ENCODE peak calls at places on chromosomes 16 and 17, in eight cellular contexts. L, S, U, N, V, X, I and O are unnamed samples.

GRCh38 chr16:4392382-4393242 is 21.0 kb downstream of the VASN start:
- DNase-seq in I (no peak), S (peak), U (no peak), N (no peak), X (no peak), L (no peak), V (peak), O (peak)

GRCh38 chr16:79210629-79211028 is 389.9 kb downstream of the MAF start:
- DNase-seq in V (no peak), X (no peak), L (no peak), S (no peak), U (no peak), N (no peak), I (no peak), O (no peak)

GRCh38 chr17:17252149-17252810 is 15.3 kb upstream of the FLCN start:
- DNase-seq in L (no peak), V (no peak), I (no peak), N (no peak), U (no peak), S (no peak), X (no peak), O (no peak)

GRCh38 chr17:50100921-50101345 is 5.8 kb downstream of the PDK2 start:
- DNase-seq in I (no peak), N (no peak), X (no peak), U (no peak), L (no peak), V (no peak), S (no peak), O (peak)

GRCh38 chr17:4332296-4332970 is 34.0 kb downstream of the UBE2G1 start:
- DNase-seq in S (no peak), U (no peak), X (no peak), I (no peak), N (peak), V (peak), L (no peak), O (no peak)

GRCh38 chr16:8949536-8950418 is 13.9 kb downstream of the USP7 start:
- DNase-seq in I (no peak), L (no peak), X (no peak), U (no peak), N (no peak), S (no peak), V (no peak), O (no peak)

GRCh38 chr17:82086941-82087906 is 10.8 kb downstream of the FASN start:
- DNase-seq in V (no peak), I (no peak), X (no peak), L (no peak), S (no peak), N (no peak), U (no peak), O (no peak)

GRCh38 chr17:72953621-72954020 is 138.9 kb downstream of the SLC39A11 start:
- DNase-seq in V (peak), L (no peak), S (no peak), U (no peak), I (no peak), N (peak), X (no peak), O (no peak)

GRCh38 chr17:43599046-43599395 is 52.9 kb upstream of the ETV4 start:
- DNase-seq in S (no peak), I (no peak), V (no peak), L (no peak), X (no peak), N (no peak), U (no peak), O (no peak)

GRCh38 chr16:28106467-28106866 is 43.0 kb upstream of the GSG1L start:
- DNase-seq in I (no peak), L (no peak), X (no peak), S (no peak), U (no peak), N (no peak), V (no peak), O (no peak)

GRCh38 chr17:57906910-57907309 is 48.3 kb downstream of the CUEDC1 start:
- DNase-seq in N (peak), S (no peak), I (no peak), L (peak), X (no peak), U (peak), V (no peak), O (no peak)

GRCh38 chr16:46732561-46732960 is 15.6 kb downstream of the MYLK3 start:
- DNase-seq in I (no peak), N (no peak), U (no peak), L (no peak), S (no peak), X (no peak), V (no peak), O (peak)

GRCh38 chr17:7644768-7645167 is 6.0 kb upstream of the ATP1B2 start:
- DNase-seq in U (no peak), S (peak), X (no peak), N (no peak), V (no peak), I (no peak), L (no peak), O (no peak)

GRCh38 chr17:81200695-81201580 is 21.8 kb downstream of the CEP131 start:
- DNase-seq in L (peak), N (peak), U (peak), S (peak), X (no peak), V (peak), I (peak), O (peak)

GRCh38 chr16:31477220-31478216 is 5.4 kb upstream of the SLC5A2 start:
- DNase-seq in L (no peak), V (no peak), S (no peak), N (no peak), X (no peak), U (no peak), I (no peak), O (no peak)